ENCODE peak calls at places on chromosomes 4 and X, in five cellular contexts. X, N, F, D and W are unnamed samples.

GRCh38 chr4:72567821-72568620 is 1.0 kb downstream of the ADAMTS3 start:
- DNase-seq in X (peak; percentile 76), F (no peak), N (peak; percentile 38), D (peak; percentile 21), W (peak; percentile 86)

GRCh38 chrX:129876734-129877395 is 29.1 kb upstream of the UTP14A start:
- DNase-seq in D (no peak), N (no peak), F (no peak), X (no peak), W (no peak)

GRCh38 chr4:158859661-158860060 is 90.8 kb downstream of the FNIP2 start:
- DNase-seq in N (no peak), D (no peak), F (no peak), X (no peak), W (no peak)

GRCh38 chrX:118526149-118526548 is 30.5 kb downstream of the DOCK11 start:
- DNase-seq in X (no peak), D (no peak), F (no peak), N (no peak), W (no peak)

GRCh38 chr4:98626350-98626749 is 32.1 kb downstream of the TSPAN5 start:
- DNase-seq in N (no peak), X (peak; percentile 57), D (no peak), F (no peak), W (no peak)

GRCh38 chrX:33204889-33205288 is 6.5 kb downstream of the DMD start:
- DNase-seq in X (no peak), D (no peak), F (no peak), N (no peak), W (no peak)

GRCh38 chr4:86441175-86441960 is 81.5 kb upstream of the MAPK10 start:
- DNase-seq in X (no peak), N (no peak), D (no peak), F (no peak), W (no peak)

GRCh38 chr4:76457885-76458284 is 22.9 kb downstream of the SHROOM3 start:
- DNase-seq in N (no peak), F (no peak), X (no peak), D (no peak), W (no peak)

GRCh38 chr4:38177035-38177791 is 217.0 kb downstream of the PTTG2 start:
- DNase-seq in N (no peak), F (peak; percentile 26), D (no peak), X (no peak), W (no peak)

GRCh38 chr4:124433500-124433899 is 279.0 kb downstream of the ANKRD50 start:
- DNase-seq in X (no peak), D (no peak), N (no peak), F (no peak), W (no peak)

GRCh38 chr4:145735330-145735638 is 55.3 kb downstream of the C4orf51 start:
- DNase-seq in X (peak; percentile 79), D (no peak), N (no peak), F (no peak), W (no peak)

GRCh38 chr4:115119804-115120352 is 6.5 kb upstream of the NDST4 start:
- DNase-seq in N (no peak), X (no peak), F (no peak), D (no peak), W (no peak)

GRCh38 chr4:113106076-113106475 is 56.6 kb downstream of the ANK2 start:
- DNase-seq in D (no peak), N (no peak), F (no peak), X (peak; percentile 8), W (no peak)

GRCh38 chrX:118975831-118976598 is 1.6 kb downstream of the LONRF3 start:
- DNase-seq in N (peak; percentile 82), X (no peak), F (peak; percentile 77), D (peak; percentile 51), W (peak; percentile 93)

GRCh38 chrX:85963736-85964135 is 83.6 kb downstream of the CHM start:
- DNase-seq in X (peak; percentile 31), F (no peak), D (no peak), N (no peak), W (no peak)

GRCh38 chrX:133645251-133645650 is 230.0 kb upstream of the GPC4 start:
- DNase-seq in N (no peak), X (no peak), D (no peak), F (no peak), W (no peak)

GRCh38 chr4:109611045-109611616 is 51.1 kb downstream of the MCUB start:
- DNase-seq in F (no peak), D (no peak), N (no peak), X (peak; percentile 23), W (no peak)

GRCh38 chr4:105622269-105622668 is 69.8 kb downstream of the ARHGEF38 start:
- DNase-seq in N (no peak), F (no peak), X (no peak), D (no peak), W (no peak)

GRCh38 chr4:81905966-81906365 is 434.3 kb upstream of the RASGEF1B start:
- DNase-seq in N (no peak), D (no peak), X (no peak), F (no peak), W (no peak)

GRCh38 chr4:180598281-180598680 is 1644.9 kb upstream of the TENM3 start:
- DNase-seq in N (no peak), F (no peak), X (no peak), D (no peak), W (no peak)

GRCh38 chrX:107894038-107894437 is 68.4 kb downstream of the MID2 start:
- DNase-seq in F (peak; percentile 21), X (peak; percentile 17), D (peak; percentile 37), N (no peak), W (no peak)

GRCh38 chrX:4850312-4850711 is 1136.9 kb upstream of the PRKX start:
- DNase-seq in X (no peak), D (no peak), N (no peak), F (no peak), W (no peak)

GRCh38 chrX:114675365-114675764 is 91.5 kb downstream of the HTR2C start:
- DNase-seq in D (no peak), F (no peak), X (no peak), N (no peak), W (no peak)

GRCh38 chr4:139903845-139904244 is 238.2 kb downstream of the MGST2 start:
- DNase-seq in X (no peak), D (no peak), N (no peak), F (no peak), W (no peak)

GRCh38 chr4:64516176-64516575 is 106.9 kb upstream of the TECRL start:
- DNase-seq in X (no peak), F (no peak), N (no peak), D (no peak), W (no peak)

GRCh38 chr4:186161138-186161537 is 30.2 kb upstream of the CYP4V2 start:
- DNase-seq in N (no peak), F (no peak), X (no peak), D (peak; percentile 63), W (no peak)

GRCh38 chrX:102546818-102547493 is 30.4 kb upstream of the TMSB15A start:
- DNase-seq in F (no peak), N (no peak), D (peak; percentile 81), X (peak; percentile 5), W (no peak)

GRCh38 chr4:165472943-165473676 is 94.3 kb downstream of the CPE start:
- DNase-seq in F (no peak), X (no peak), D (no peak), N (no peak), W (no peak)

GRCh38 chr4:123397276-123398150 is 918 bp downstream of the SPRY1 start:
- DNase-seq in X (no peak), N (peak; percentile 78), D (peak; percentile 64), F (peak; percentile 30), W (peak; percentile 86)

GRCh38 chrX:41145920-41146608 is 60.8 kb downstream of the USP9X start:
- DNase-seq in N (no peak), D (no peak), X (peak; percentile 16), F (no peak), W (no peak)

GRCh38 chr4:147157860-147158701 is 212.4 kb upstream of the TTC29 start:
- DNase-seq in F (no peak), D (peak; percentile 28), X (peak; percentile 37), N (no peak), W (peak; percentile 66)

GRCh38 chrX:123917069-123917468 is 44.4 kb upstream of the STAG2 start:
- DNase-seq in X (no peak), D (no peak), F (no peak), N (no peak), W (no peak)

GRCh38 chr4:8085491-8086479 is 72.8 kb downstream of the ABLIM2 start:
- DNase-seq in N (peak; percentile 23), F (no peak), X (no peak), D (no peak), W (no peak)

GRCh38 chr4:61210186-61210939 is 10.2 kb downstream of the ADGRL3 start:
- DNase-seq in D (peak; percentile 36), X (no peak), N (no peak), F (no peak), W (no peak)

GRCh38 chrX:30659421-30659820 is 6.2 kb downstream of the GK start:
- DNase-seq in N (no peak), D (no peak), X (peak; percentile 72), F (no peak), W (no peak)